ENCODE peak calls at places on chromosomes 6 and 20, in five cellular contexts. Q is GM10248, X is bronchial epithelial cell, D is A172, A is amniotic stem cell. U is an unnamed sample.

GRCh38 chr6:77468939-77469338 is 5.6 kb upstream of the HTR1B start:
- DNase-seq in X (no peak), D (no peak), A (no peak), Q (no peak), U (no peak)

GRCh38 chr6:148451690-148452089 is 109.1 kb downstream of the SASH1 start:
- DNase-seq in D (no peak), A (no peak), X (no peak), Q (no peak), U (no peak)

GRCh38 chr6:168035098-168035660 is 37.7 kb downstream of the KIF25 start:
- DNase-seq in X (no peak), D (no peak), A (no peak), Q (no peak), U (peak)

GRCh38 chr20:51023617-51024155 is 779 bp upstream of the KCNG1 start:
- DNase-seq in Q (no peak), A (no peak), X (no peak), D (no peak), U (no peak)

GRCh38 chr6:112235956-112236355 is 18.4 kb downstream of the LAMA4 start:
- DNase-seq in X (no peak), D (no peak), Q (no peak), A (no peak), U (no peak)

GRCh38 chr6:247353-247752 is 44.9 kb upstream of the DUSP22 start:
- DNase-seq in D (no peak), Q (no peak), X (no peak), A (no peak), U (no peak)

GRCh38 chr20:35663813-35664543 is 722 bp downstream of the CPNE1 start:
- DNase-seq in A (peak), X (peak), Q (peak), D (peak), U (peak)

GRCh38 chr6:36724514-36725385 is 27.1 kb downstream of the RAB44 start:
- DNase-seq in Q (peak), X (peak), D (peak), A (no peak), U (peak)

GRCh38 chr20:36145877-36146707 is 8.4 kb upstream of the EPB41L1 start:
- DNase-seq in D (no peak), X (no peak), Q (no peak), A (no peak), U (no peak)

GRCh38 chr20:54138427-54138826 is 35.4 kb downstream of the CYP24A1 start:
- DNase-seq in X (no peak), Q (no peak), A (no peak), D (no peak), U (no peak)

GRCh38 chr20:33079267-33079666 is at the start of gene BPIFB4:
- DNase-seq in D (peak), A (no peak), Q (no peak), X (no peak), U (no peak)

GRCh38 chr6:31791324-31792089 is 4.0 kb downstream of the VARS1 start:
- DNase-seq in A (no peak), X (no peak), D (no peak), Q (peak), U (peak)

GRCh38 chr6:22147983-22148797 is 148.6 kb downstream of the PRL start:
- DNase-seq in D (peak), X (peak), Q (no peak), A (peak), U (peak)

GRCh38 chr20:39706089-39706721 is 744.1 kb downstream of the DHX35 start:
- DNase-seq in Q (no peak), A (no peak), D (no peak), X (no peak), U (no peak)

GRCh38 chr6:125066964-125067363 is 86.6 kb upstream of the TPD52L1 start:
- DNase-seq in X (peak), Q (no peak), A (no peak), D (peak), U (no peak)

GRCh38 chr6:131730264-131730663 is 19.4 kb upstream of the CTAGE9 start:
- DNase-seq in A (no peak), Q (no peak), X (no peak), D (no peak), U (no peak)

GRCh38 chr6:56922645-56923044 is 32.3 kb upstream of the BEND6 start:
- DNase-seq in X (no peak), D (no peak), A (no peak), Q (no peak), U (no peak)

GRCh38 chr6:85068221-85068620 is 303.8 kb upstream of the TBX18 start:
- DNase-seq in D (no peak), X (no peak), Q (no peak), A (no peak), U (no peak)

GRCh38 chr6:52759085-52759484 is 4.2 kb downstream of the GSTA2 start:
- DNase-seq in A (no peak), X (no peak), D (no peak), Q (no peak), U (no peak)

GRCh38 chr20:37992802-37993538 is 40.3 kb downstream of the TTI1 start:
- DNase-seq in X (peak), D (peak), Q (peak), A (no peak), U (peak)

GRCh38 chr6:97312241-97312640 is 29.2 kb upstream of the MMS22L start:
- DNase-seq in X (peak), A (no peak), D (peak), Q (no peak), U (no peak)

GRCh38 chr6:84453499-84453898 is 226.1 kb upstream of the CEP162 start:
- DNase-seq in A (no peak), Q (no peak), X (no peak), D (no peak), U (no peak)

GRCh38 chr6:133512410-133513016 is 271.4 kb downstream of the EYA4 start:
- DNase-seq in X (peak), A (peak), D (peak), Q (peak), U (peak)

GRCh38 chr6:48078092-48078491 is 32.9 kb downstream of the PTCHD4 start:
- DNase-seq in D (no peak), A (no peak), Q (no peak), X (peak), U (no peak)

GRCh38 chr6:141107562-141108160 is 1025.1 kb upstream of the GJE1 start:
- DNase-seq in X (peak), A (no peak), D (peak), Q (no peak), U (no peak)

GRCh38 chr6:84554706-84555105 is 209.7 kb downstream of the TBX18 start:
- DNase-seq in D (no peak), X (no peak), A (no peak), Q (no peak), U (no peak)

GRCh38 chr20:3192226-3193015 is 12.1 kb downstream of the DDRGK1 start:
- DNase-seq in A (no peak), X (no peak), Q (no peak), D (no peak), U (no peak)

GRCh38 chr6:34145161-34146020 is 496 bp downstream of the GRM4 start:
- DNase-seq in D (peak), Q (no peak), X (peak), A (peak), U (peak)

GRCh38 chr20:23141450-23142161 is 55.5 kb upstream of the CD93 start:
- DNase-seq in X (no peak), Q (no peak), A (no peak), D (no peak), U (no peak)

GRCh38 chr20:51966296-51966971 is 164.1 kb upstream of the SALL4 start:
- DNase-seq in D (peak), A (peak), X (peak), Q (peak), U (peak)

GRCh38 chr6:158818008-158818579 is 1.1 kb downstream of the EZR start:
- DNase-seq in X (no peak), Q (peak), D (peak), A (peak), U (peak)